ENCODE peak calls at places on chromosomes 7 and 10, in seven cellular contexts. R, K, W, J, C, L and M are unnamed samples.

GRCh38 chr7:28840515-28841125 is 117.5 kb downstream of the TRIL start:
- DNase-seq in C (no peak), K (peak; percentile 20), L (peak; percentile 28), W (peak; percentile 16), R (no peak), J (no peak), M (no peak)

GRCh38 chr10:122655524-122656307 is 43.9 kb downstream of the C10orf120 start:
- DNase-seq in R (no peak), L (no peak), K (no peak), W (no peak), J (no peak), C (no peak), M (no peak)

GRCh38 chr10:13458107-13458761 is 70.6 kb downstream of the BEND7 start:
- DNase-seq in L (no peak), C (no peak), W (no peak), J (no peak), K (no peak), R (peak; percentile 45), M (no peak)

GRCh38 chr10:75350791-75351190 is 50.8 kb downstream of the ZNF503 start:
- DNase-seq in L (no peak), W (peak; percentile 59), R (peak; percentile 80), J (no peak), C (no peak), K (peak; percentile 39), M (no peak)

GRCh38 chr7:28371846-28372245 is 40.5 kb upstream of the CREB5 start:
- DNase-seq in R (no peak), K (no peak), W (no peak), J (no peak), L (no peak), C (no peak), M (no peak)

GRCh38 chr7:104341545-104341944 is 13.1 kb downstream of the LHFPL3 start:
- DNase-seq in L (no peak), W (peak; percentile 80), K (no peak), C (peak; percentile 26), R (no peak), J (peak; percentile 61), M (peak; percentile 78)

GRCh38 chr10:110859947-110860376 is 11.8 kb upstream of the PDCD4 start:
- DNase-seq in K (peak; percentile 63), R (peak; percentile 72), L (peak; percentile 63), C (no peak), W (no peak), J (no peak), M (no peak)

GRCh38 chr7:137996386-137996851 is 5.5 kb downstream of the CREB3L2 start:
- DNase-seq in W (no peak), C (no peak), J (no peak), K (peak; percentile 55), L (no peak), R (peak; percentile 68), M (no peak)

GRCh38 chr10:88851706-88852105 is at the start of gene ANKRD22:
- DNase-seq in L (peak; percentile 78), J (no peak), W (peak; percentile 39), K (peak; percentile 18), C (no peak), R (peak; percentile 75), M (peak; percentile 47)

GRCh38 chr7:602341-603141 is 82.9 kb upstream of the PDGFA start:
- DNase-seq in L (peak; percentile 1), C (no peak), R (no peak), K (no peak), W (no peak), J (no peak), M (no peak)

GRCh38 chr10:69422676-69423075 is 6.0 kb upstream of the TACR2 start:
- DNase-seq in J (no peak), L (no peak), R (no peak), W (no peak), K (no peak), C (no peak), M (no peak)

GRCh38 chr10:48187126-48187525 is 87.4 kb downstream of the FRMPD2 start:
- DNase-seq in R (no peak), C (no peak), W (no peak), K (no peak), L (no peak), J (no peak), M (no peak)

DNA sequence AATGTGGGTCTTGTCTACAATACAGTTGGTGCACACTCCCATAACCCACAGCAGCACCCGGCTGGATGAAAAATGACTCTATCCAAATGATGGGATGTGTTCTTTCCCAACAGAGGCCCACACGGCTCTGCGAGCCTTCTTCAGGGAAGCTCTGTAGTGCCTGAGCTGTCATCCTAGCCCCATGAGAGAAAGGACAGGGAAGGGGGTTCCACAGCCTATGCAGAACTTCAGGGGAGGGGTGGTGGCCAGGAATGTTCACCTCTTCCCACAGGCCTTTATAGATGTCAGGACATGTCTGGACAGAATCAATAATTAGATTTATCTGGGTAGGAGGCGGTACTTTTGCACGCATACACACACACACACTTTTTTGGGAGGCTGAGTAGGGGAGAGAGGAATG is 109.0 kb downstream of the JCAD start:
- DNase-seq in R (no peak), K (peak; percentile 73), W (no peak), J (no peak), L (no peak), C (no peak), M (no peak)
- H4K8ac ChIP-seq in R (peak overlapping the region; percentile 73), K (peak overlapping the region; percentile 21), W (no peak overlapping the region), J (no peak overlapping the region), L (no peak overlapping the region), C (no peak overlapping the region), M (no peak overlapping the region)

GRCh38 chr7:112770051-112770450 is 20.1 kb downstream of the TMEM168 start:
- DNase-seq in J (no peak), R (no peak), W (peak; percentile 92), L (peak; percentile 99), C (no peak), K (no peak), M (no peak)

GRCh38 chr7:112771166-112771565 is 19.0 kb downstream of the TMEM168 start:
- DNase-seq in R (no peak), C (no peak), W (no peak), K (no peak), J (no peak), L (peak; percentile 84), M (no peak)
- H3K18ac ChIP-seq in R (no peak overlapping the region), C (no peak overlapping the region), W (no peak overlapping the region), K (no peak overlapping the region), J (no peak overlapping the region), L (no peak overlapping the region), M (no peak overlapping the region)

GRCh38 chr10:131258256-131258655 is 53.3 kb downstream of the TCERG1L start:
- DNase-seq in J (no peak), R (no peak), L (no peak), W (no peak), C (no peak), K (no peak), M (no peak)
- H4K8ac ChIP-seq in J (no peak overlapping the region), R (no peak overlapping the region), L (no peak overlapping the region), W (no peak overlapping the region), C (no peak overlapping the region), K (no peak overlapping the region), M (no peak overlapping the region)

GRCh38 chr7:133851416-133851815 is 275.7 kb upstream of the LRGUK start:
- DNase-seq in R (no peak), J (no peak), K (no peak), L (no peak), C (no peak), W (no peak), M (no peak)

GRCh38 chr7:133857376-133858119 is 269.6 kb upstream of the LRGUK start:
- DNase-seq in W (no peak), L (no peak), R (no peak), C (no peak), K (no peak), J (no peak), M (no peak)

GRCh38 chr7:133858311-133858710 is 268.8 kb upstream of the LRGUK start:
- DNase-seq in W (no peak), C (no peak), R (no peak), L (no peak), K (no peak), J (no peak), M (no peak)

GRCh38 chr7:133853706-133854276 is 273.3 kb upstream of the LRGUK start:
- DNase-seq in L (peak; percentile 60), C (peak; percentile 26), J (peak; percentile 71), R (peak; percentile 90), W (peak; percentile 77), K (peak; percentile 69), M (peak; percentile 63)

GRCh38 chr7:133854739-133855138 is 272.4 kb upstream of the LRGUK start:
- DNase-seq in R (peak; percentile 76), C (no peak), J (no peak), L (peak; percentile 67), W (peak; percentile 34), K (peak; percentile 56), M (no peak)
- H3K18ac ChIP-seq in R (no peak overlapping the region), C (no peak overlapping the region), J (no peak overlapping the region), L (no peak overlapping the region), W (no peak overlapping the region), K (no peak overlapping the region), M (no peak overlapping the region)